ENCODE peak calls at places on chromosome 11, in six cellular contexts. K, R, S, U, F and N are unnamed samples.

GRCh38 chr11:10528121-10528520 is 12.9 kb downstream of the RNF141 start:
- ATAC-seq in U (no peak), R (no peak), S (no peak), K (no peak), F (no peak), N (no peak)

GRCh38 chr11:45922425-45923082 is at the start of gene LARGE2:
- ATAC-seq in S (no peak), F (no peak), R (peak), K (peak), U (no peak), N (peak)

GRCh38 chr11:70105755-70106571 is 27.8 kb downstream of the ANO1 start:
- ATAC-seq in S (no peak), R (no peak), F (no peak), U (peak), K (no peak), N (peak)

GRCh38 chr11:119859684-119860083 is 130.7 kb upstream of the NECTIN1 start:
- ATAC-seq in U (no peak), R (no peak), K (peak), S (no peak), F (peak), N (peak)

GRCh38 chr11:69940246-69940610 is 121.0 kb upstream of the FGF3 start:
- ATAC-seq in K (no peak), S (no peak), R (no peak), F (peak), U (no peak), N (no peak)

GRCh38 chr11:37072538-37072937 is 474.5 kb upstream of the RAG2 start:
- ATAC-seq in F (no peak), U (no peak), S (no peak), K (no peak), R (no peak), N (no peak)

GRCh38 chr11:20161230-20161918 is 1.1 kb upstream of the DBX1 start:
- ATAC-seq in S (no peak), F (no peak), R (no peak), K (no peak), U (no peak), N (no peak)

GRCh38 chr11:119663279-119663678 is 65.7 kb downstream of the NECTIN1 start:
- ATAC-seq in F (no peak), U (no peak), S (no peak), R (no peak), K (no peak), N (no peak)

GRCh38 chr11:118907051-118907748 is 18.5 kb downstream of the BCL9L start:
- ATAC-seq in S (peak), K (peak), R (peak), F (peak), U (peak), N (peak)

GRCh38 chr11:350723-351255 is 18.5 kb upstream of the B4GALNT4 start:
- ATAC-seq in U (no peak), S (peak), F (no peak), R (no peak), K (no peak), N (peak)